ENCODE peak calls at places on chromosomes 11 and 22, in four cellular contexts. V, P, W and D are unnamed samples. For H3K4me1, the result is how much of the 10 kb centered on the place peaks cover.

GRCh38 chr11:104967493-104968364 is 645 bp downstream of the CASP4 start:
- DNase-seq in W (no peak), P (peak), V (no peak), D (no peak)

GRCh38 chr11:57240757-57241156 is 3.7 kb upstream of the APLNR start:
- DNase-seq in P (no peak), V (no peak), W (no peak), D (no peak)

GRCh38 chr11:12826441-12826840 is 152.2 kb downstream of the TEAD1 start:
- DNase-seq in V (no peak), W (no peak), P (no peak), D (no peak)

GRCh38 chr11:2569321-2569721 is 124.5 kb downstream of the KCNQ1 start:
- DNase-seq in W (no peak), P (no peak), V (no peak), D (peak)

GRCh38 chr22:44333847-44334635 is 21.3 kb upstream of the SHISAL1 start:
- DNase-seq in W (no peak), V (no peak), P (no peak), D (no peak)

GRCh38 chr11:130434521-130435223 is 6.3 kb upstream of the ADAMTS8 start:
- DNase-seq in W (peak), V (peak), P (peak), D (peak)

GRCh38 chr22:42138972-42139371 is 8.4 kb upstream of the CYP2D6 start:
- DNase-seq in P (no peak), W (no peak), V (no peak), D (no peak)

GRCh38 chr22:19957445-19957844 is 15.8 kb upstream of the TXNRD2 start:
- DNase-seq in W (peak), P (no peak), V (no peak), D (peak)

GRCh38 chr22:45896961-45897538 is 79.9 kb downstream of the WNT7B start:
- DNase-seq in P (no peak), W (peak), V (no peak), D (peak)

GRCh38 chr22:49853981-49854791 is 542 bp downstream of the ZBED4 start:
- DNase-seq in W (peak), P (peak), V (peak), D (peak)

GRCh38 chr11:17714356-17714854 is 5.0 kb upstream of the MYOD1 start:
- DNase-seq in P (no peak), W (no peak), V (no peak), D (no peak)
- H3K27ac ChIP-seq in P (no peak), W (no peak), V (no peak), D (no peak)

GRCh38 chr11:1399386-1400167 is 9.8 kb downstream of the BRSK2 start:
- DNase-seq in W (no peak), P (no peak), V (no peak), D (no peak)

GRCh38 chr11:1401656-1402221 is 12.0 kb downstream of the BRSK2 start:
- DNase-seq in P (peak), V (peak), W (peak), D (peak)

GRCh38 chr11:1401001-1401445 is 11.3 kb downstream of the BRSK2 start:
- DNase-seq in W (no peak), V (no peak), P (no peak), D (no peak)

GRCh38 chr11:1398506-1399235 is 8.9 kb downstream of the BRSK2 start:
- DNase-seq in V (no peak), P (no peak), W (no peak), D (no peak)

DNA sequence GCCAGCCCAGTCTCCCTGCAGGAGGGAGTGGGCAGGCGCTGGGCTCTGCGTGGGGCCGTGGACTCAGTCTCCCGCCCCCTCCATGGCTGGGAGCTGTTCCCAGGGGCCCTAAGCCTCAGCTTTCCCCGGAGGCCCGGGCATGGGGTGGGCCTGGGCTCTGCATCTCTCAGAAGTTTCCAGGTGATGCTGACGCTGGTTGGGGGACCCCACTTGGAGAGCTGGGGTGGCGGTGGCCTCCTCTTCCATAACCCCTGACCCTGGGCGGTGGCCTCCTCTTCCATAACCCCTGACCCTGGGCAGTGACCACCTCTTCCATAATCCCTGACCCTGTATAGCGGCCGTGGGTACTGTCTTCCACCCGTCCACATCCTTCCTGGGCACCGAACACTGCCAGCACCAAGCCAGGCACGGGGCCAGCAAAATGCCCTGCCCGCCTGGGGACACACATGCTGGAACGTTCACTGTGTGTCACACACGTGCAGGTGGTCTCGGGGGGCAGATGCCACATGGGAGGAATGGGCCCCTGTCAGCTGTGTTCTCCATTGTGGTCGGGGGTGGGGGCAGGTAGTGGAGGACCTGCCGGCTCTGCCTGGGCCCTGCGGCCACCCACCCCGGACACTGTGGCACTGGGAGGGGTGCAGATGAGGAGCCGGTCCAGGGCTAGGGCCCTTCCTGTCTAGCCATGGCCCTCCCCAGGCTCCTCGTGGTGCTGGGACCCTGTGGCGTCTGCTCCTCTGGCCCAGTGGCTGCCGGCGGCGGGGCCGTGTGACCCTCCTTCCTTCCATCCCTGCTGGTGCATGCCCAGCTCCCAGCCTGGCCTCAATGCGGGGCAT is 10.7 kb downstream of the BRSK2 start:
- DNase-seq in P (no peak), V (no peak), W (no peak), D (no peak)
- H3K4me1 ChIP-seq in P (under half), V (under half), W (under half), D (under half)

GRCh38 chr11:78187366-78188011 is 937 bp downstream of the KCTD21 start:
- DNase-seq in V (no peak), P (no peak), W (no peak), D (no peak)

GRCh38 chr11:78190374-78190773 is 1.7 kb downstream of the USP35 start:
- DNase-seq in V (no peak), P (no peak), W (no peak), D (no peak)

GRCh38 chr11:78189851-78190250 is 1.1 kb downstream of the USP35 start:
- DNase-seq in V (peak), P (no peak), W (no peak), D (no peak)

GRCh38 chr11:78188809-78189724 is at the start of gene USP35:
- DNase-seq in P (no peak), V (no peak), W (no peak), D (no peak)

GRCh38 chr11:78188012-78188808 is at the start of gene KCTD21:
- DNase-seq in W (peak), P (peak), V (peak), D (peak)
- H3K27ac ChIP-seq in W (peak), P (peak), V (no peak), D (peak)

DNA sequence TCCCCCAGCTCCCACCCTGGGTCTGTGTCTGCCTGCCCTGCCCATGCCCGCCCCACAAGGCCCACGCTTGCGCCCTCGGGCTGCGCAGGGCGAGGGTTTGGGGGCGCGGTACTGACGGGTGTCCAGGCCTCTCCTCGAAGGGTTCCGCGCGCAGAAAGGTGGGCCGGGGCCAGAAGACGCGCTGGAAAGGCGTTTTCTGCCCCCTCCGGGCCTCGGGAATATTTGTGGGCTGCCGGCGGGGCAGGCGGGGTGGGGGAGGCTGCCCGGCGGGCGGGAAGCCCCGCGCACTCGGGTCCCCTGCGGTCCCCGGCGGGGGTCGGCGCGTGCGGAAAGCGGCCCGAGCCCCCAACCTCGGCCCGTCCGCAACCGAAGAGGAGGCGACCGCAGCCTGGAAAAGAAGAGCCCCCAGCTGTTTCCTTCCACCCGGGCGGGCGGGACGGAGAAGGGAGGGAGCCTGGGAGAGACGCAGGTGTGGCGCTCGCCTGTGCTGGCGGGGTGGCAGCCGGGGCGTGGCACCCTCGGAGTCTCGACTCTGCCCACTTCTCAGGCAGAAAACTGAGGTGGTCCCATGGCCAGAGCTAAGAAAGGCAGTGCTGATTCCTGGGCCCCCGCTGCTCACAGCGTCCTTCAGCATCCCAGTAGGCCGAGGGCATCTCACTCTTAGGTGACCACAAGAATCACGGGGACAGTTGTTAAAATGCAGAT is 59.0 kb downstream of the THAP12 start:
- DNase-seq in W (no peak), P (no peak), V (no peak), D (peak)
- H3K4me1 ChIP-seq in W (under half), P (under half), V (under half), D (under half)

DNA sequence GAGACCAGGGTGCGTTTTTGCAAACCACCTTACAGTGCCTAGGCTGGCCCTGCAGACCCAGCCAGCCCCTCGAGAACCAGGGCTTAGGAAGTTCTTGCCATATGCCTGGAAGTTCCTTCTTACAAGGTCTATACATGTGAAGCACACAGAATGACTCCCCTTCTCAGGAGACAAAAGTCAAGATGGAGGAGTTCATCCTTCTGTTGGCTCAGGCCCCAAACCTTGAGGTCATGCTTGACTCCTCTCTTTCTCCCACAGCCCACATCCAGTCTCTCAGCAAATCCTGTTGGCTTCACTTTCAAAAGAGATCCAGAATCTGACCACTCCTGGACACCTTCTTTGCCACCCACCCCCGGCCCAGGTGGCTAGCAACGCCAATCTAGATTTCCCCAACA is 1.7 kb upstream of the CD248 start:
- DNase-seq in W (no peak), P (no peak), V (no peak), D (no peak)
- H3K27ac ChIP-seq in W (peak), P (peak), V (peak), D (peak)

GRCh38 chr11:31806944-31807790 is 4.0 kb downstream of the PAX6 start:
- DNase-seq in P (no peak), V (no peak), W (no peak), D (no peak)
- H3K4me1 ChIP-seq in P (under half), V (under half), W (under half), D (under half)